ENCODE peak calls at places on chromosomes 12 and 14, in four cellular contexts. One of them, this sample, is unnamed.

GRCh38 chr14:73142216-73142615 is 5.9 kb downstream of the PSEN1 start:
- DNase-seq in Kasumi-1: no peak
- DNase-seq in SIG-M5: no peak
- DNase-seq in CD4-positive, CD25-positive, alpha-beta regulatory T cell: no peak
- DNase-seq in this sample: no peak

GRCh38 chr12:113273053-113273725 is 51.9 kb downstream of the TPCN1 start:
- DNase-seq in Kasumi-1: no peak
- DNase-seq in SIG-M5: no peak
- DNase-seq in CD4-positive, CD25-positive, alpha-beta regulatory T cell: no peak
- DNase-seq in this sample: no peak

GRCh38 chr14:36254020-36254614 is 66.3 kb downstream of the MBIP start:
- DNase-seq in Kasumi-1: no peak
- DNase-seq in SIG-M5: no peak
- DNase-seq in CD4-positive, CD25-positive, alpha-beta regulatory T cell: no peak
- DNase-seq in this sample: no peak

GRCh38 chr14:103716091-103716801 is 636 bp downstream of the ZFYVE21 start:
- DNase-seq in Kasumi-1: no peak
- DNase-seq in SIG-M5: no peak
- DNase-seq in CD4-positive, CD25-positive, alpha-beta regulatory T cell: peak
- DNase-seq in this sample: no peak

GRCh38 chr12:25009511-25010092 is 60.7 kb upstream of the BCAT1 start:
- DNase-seq in Kasumi-1: no peak
- DNase-seq in SIG-M5: no peak
- DNase-seq in CD4-positive, CD25-positive, alpha-beta regulatory T cell: no peak
- DNase-seq in this sample: no peak

GRCh38 chr14:22657861-22658260 is 13.7 kb upstream of the OR6J1 start:
- DNase-seq in Kasumi-1: peak
- DNase-seq in SIG-M5: no peak
- DNase-seq in CD4-positive, CD25-positive, alpha-beta regulatory T cell: no peak
- DNase-seq in this sample: no peak

GRCh38 chr12:42299392-42300308 is 26.2 kb downstream of the ZCRB1 start:
- DNase-seq in Kasumi-1: peak
- DNase-seq in SIG-M5: no peak
- DNase-seq in CD4-positive, CD25-positive, alpha-beta regulatory T cell: peak
- DNase-seq in this sample: no peak

GRCh38 chr14:55062517-55063351 is 11.3 kb downstream of the MAPK1IP1L start:
- DNase-seq in Kasumi-1: no peak
- DNase-seq in SIG-M5: no peak
- DNase-seq in CD4-positive, CD25-positive, alpha-beta regulatory T cell: no peak
- DNase-seq in this sample: no peak

GRCh38 chr12:53624956-53625355 is 1.2 kb downstream of the ATF7 start:
- DNase-seq in Kasumi-1: no peak
- DNase-seq in SIG-M5: no peak
- DNase-seq in CD4-positive, CD25-positive, alpha-beta regulatory T cell: no peak
- DNase-seq in this sample: no peak

GRCh38 chr14:85122690-85123089 is 407.3 kb upstream of the FLRT2 start:
- DNase-seq in Kasumi-1: no peak
- DNase-seq in SIG-M5: no peak
- DNase-seq in CD4-positive, CD25-positive, alpha-beta regulatory T cell: no peak
- DNase-seq in this sample: no peak

GRCh38 chr12:63151898-63152700 is 1.1 kb upstream of the AVPR1A start:
- DNase-seq in Kasumi-1: peak
- DNase-seq in SIG-M5: no peak
- DNase-seq in CD4-positive, CD25-positive, alpha-beta regulatory T cell: no peak
- DNase-seq in this sample: no peak

GRCh38 chr12:54439521-54440255 is 20.6 kb upstream of the ITGA5 start:
- DNase-seq in Kasumi-1: peak
- DNase-seq in SIG-M5: peak
- DNase-seq in CD4-positive, CD25-positive, alpha-beta regulatory T cell: peak
- DNase-seq in this sample: peak

GRCh38 chr12:121614872-121615467 is 11.4 kb upstream of the ORAI1 start:
- DNase-seq in Kasumi-1: no peak
- DNase-seq in SIG-M5: no peak
- DNase-seq in CD4-positive, CD25-positive, alpha-beta regulatory T cell: no peak
- DNase-seq in this sample: no peak

GRCh38 chr14:39442293-39442692 is 10.1 kb upstream of the FBXO33 start:
- DNase-seq in Kasumi-1: no peak
- DNase-seq in SIG-M5: no peak
- DNase-seq in CD4-positive, CD25-positive, alpha-beta regulatory T cell: no peak
- DNase-seq in this sample: no peak

GRCh38 chr12:124391340-124392261 is 96.7 kb downstream of the RFLNA start:
- DNase-seq in Kasumi-1: peak
- DNase-seq in SIG-M5: peak
- DNase-seq in CD4-positive, CD25-positive, alpha-beta regulatory T cell: peak
- DNase-seq in this sample: peak

GRCh38 chr12:126493366-126494108 is 1428.3 kb downstream of the AACS start:
- DNase-seq in Kasumi-1: no peak
- DNase-seq in SIG-M5: no peak
- DNase-seq in CD4-positive, CD25-positive, alpha-beta regulatory T cell: no peak
- DNase-seq in this sample: no peak

GRCh38 chr14:50364792-50365191 is 31.9 kb downstream of the CDKL1 start:
- DNase-seq in Kasumi-1: no peak
- DNase-seq in SIG-M5: no peak
- DNase-seq in CD4-positive, CD25-positive, alpha-beta regulatory T cell: no peak
- DNase-seq in this sample: no peak

GRCh38 chr14:68779761-68780323 is 13.0 kb downstream of the ZFP36L1 start:
- DNase-seq in Kasumi-1: peak
- DNase-seq in SIG-M5: no peak
- DNase-seq in CD4-positive, CD25-positive, alpha-beta regulatory T cell: peak
- DNase-seq in this sample: peak

GRCh38 chr14:20331048-20331613 is 1.9 kb downstream of the CCNB1IP1 start:
- DNase-seq in Kasumi-1: no peak
- DNase-seq in SIG-M5: no peak
- DNase-seq in CD4-positive, CD25-positive, alpha-beta regulatory T cell: no peak
- DNase-seq in this sample: no peak

GRCh38 chr14:23009483-23009938 is 432 bp downstream of the C14orf93 start:
- DNase-seq in Kasumi-1: no peak
- DNase-seq in SIG-M5: no peak
- DNase-seq in CD4-positive, CD25-positive, alpha-beta regulatory T cell: no peak
- DNase-seq in this sample: no peak

GRCh38 chr14:37968664-37969225 is 239.0 kb upstream of the SSTR1 start:
- DNase-seq in Kasumi-1: no peak
- DNase-seq in SIG-M5: no peak
- DNase-seq in CD4-positive, CD25-positive, alpha-beta regulatory T cell: no peak
- DNase-seq in this sample: no peak

GRCh38 chr14:68124885-68125731 is 305.5 kb downstream of the RAD51B start:
- DNase-seq in Kasumi-1: no peak
- DNase-seq in SIG-M5: no peak
- DNase-seq in CD4-positive, CD25-positive, alpha-beta regulatory T cell: no peak
- DNase-seq in this sample: no peak

GRCh38 chr14:104800600-104801283 is at the start of gene ZBTB42:
- DNase-seq in Kasumi-1: peak
- DNase-seq in SIG-M5: no peak
- DNase-seq in CD4-positive, CD25-positive, alpha-beta regulatory T cell: peak
- DNase-seq in this sample: peak

GRCh38 chr14:77599894-77600293 is 16.5 kb downstream of the SPTLC2 start:
- DNase-seq in Kasumi-1: no peak
- DNase-seq in SIG-M5: no peak
- DNase-seq in CD4-positive, CD25-positive, alpha-beta regulatory T cell: no peak
- DNase-seq in this sample: no peak

GRCh38 chr12:4272976-4273650 is 449 bp upstream of the CCND2 start:
- DNase-seq in Kasumi-1: peak
- DNase-seq in SIG-M5: no peak
- DNase-seq in CD4-positive, CD25-positive, alpha-beta regulatory T cell: peak
- DNase-seq in this sample: no peak

GRCh38 chr14:104392001-104392395 is 187.6 kb upstream of the C14orf180 start:
- DNase-seq in Kasumi-1: no peak
- DNase-seq in SIG-M5: no peak
- DNase-seq in CD4-positive, CD25-positive, alpha-beta regulatory T cell: peak
- DNase-seq in this sample: no peak

GRCh38 chr12:108649668-108650067 is 16.0 kb upstream of the SELPLG start:
- DNase-seq in Kasumi-1: no peak
- DNase-seq in SIG-M5: no peak
- DNase-seq in CD4-positive, CD25-positive, alpha-beta regulatory T cell: no peak
- DNase-seq in this sample: no peak

GRCh38 chr12:51961834-51962233 is 10.3 kb downstream of the ACVR1B start:
- DNase-seq in Kasumi-1: no peak
- DNase-seq in SIG-M5: no peak
- DNase-seq in CD4-positive, CD25-positive, alpha-beta regulatory T cell: no peak
- DNase-seq in this sample: no peak

GRCh38 chr12:107134558-107134957 is 41.2 kb upstream of the CRY1 start:
- DNase-seq in Kasumi-1: no peak
- DNase-seq in SIG-M5: no peak
- DNase-seq in CD4-positive, CD25-positive, alpha-beta regulatory T cell: peak
- DNase-seq in this sample: peak

GRCh38 chr14:98952595-98953325 is 319.2 kb downstream of the BCL11B start:
- DNase-seq in Kasumi-1: no peak
- DNase-seq in SIG-M5: no peak
- DNase-seq in CD4-positive, CD25-positive, alpha-beta regulatory T cell: no peak
- DNase-seq in this sample: no peak

GRCh38 chr12:79778802-79779201 is 88.0 kb upstream of the PAWR start:
- DNase-seq in Kasumi-1: no peak
- DNase-seq in SIG-M5: no peak
- DNase-seq in CD4-positive, CD25-positive, alpha-beta regulatory T cell: no peak
- DNase-seq in this sample: no peak

GRCh38 chr12:52495385-52495784 is 2.3 kb upstream of the KRT6A start:
- DNase-seq in Kasumi-1: no peak
- DNase-seq in SIG-M5: no peak
- DNase-seq in CD4-positive, CD25-positive, alpha-beta regulatory T cell: no peak
- DNase-seq in this sample: no peak

GRCh38 chr14:28596336-28596735 is 170.3 kb upstream of the FOXG1 start:
- DNase-seq in Kasumi-1: no peak
- DNase-seq in SIG-M5: no peak
- DNase-seq in CD4-positive, CD25-positive, alpha-beta regulatory T cell: no peak
- DNase-seq in this sample: no peak

This sample was measured in central memory CD4-positive, alpha-beta T cell.